ENCODE peak calls at places on chromosomes 5 and 9, in seven cellular contexts. I, U, Q, M, A, F and G are unnamed samples.

GRCh38 chr5:36407396-36407795 is 105.7 kb upstream of the RANBP3L start:
- DNase-seq in I (no peak), U (no peak), Q (no peak), M (peak), A (no peak), F (no peak), G (no peak)

GRCh38 chr5:78597068-78597857 is 51.3 kb downstream of the LHFPL2 start:
- DNase-seq in I (no peak), U (no peak), Q (no peak), M (peak), A (no peak), F (no peak), G (no peak)

GRCh38 chr9:79013715-79014610 is 557.8 kb upstream of the TLE4 start:
- DNase-seq in I (no peak), U (no peak), Q (no peak), M (peak), A (peak), F (peak), G (no peak)

GRCh38 chr9:19149230-19149629 is 21.9 kb upstream of the PLIN2 start:
- DNase-seq in I (no peak), U (no peak), Q (no peak), M (peak), A (no peak), F (no peak), G (no peak)

GRCh38 chr5:132293992-132294727 is at the start of gene SLC22A4:
- DNase-seq in I (peak), U (peak), Q (peak), M (peak), A (peak), F (peak), G (peak)

GRCh38 chr9:33294670-33295432 is 4.5 kb downstream of the NFX1 start:
- DNase-seq in I (no peak), U (no peak), Q (no peak), M (no peak), A (no peak), F (no peak), G (no peak)

GRCh38 chr5:52665544-52665943 is 122.2 kb upstream of the ITGA1 start:
- DNase-seq in I (no peak), U (no peak), Q (peak), M (peak), A (no peak), F (no peak), G (no peak)

GRCh38 chr9:128222880-128223670 is 19.9 kb downstream of the DNM1 start:
- DNase-seq in I (no peak), U (no peak), Q (no peak), M (no peak), A (no peak), F (no peak), G (no peak)

GRCh38 chr5:120882042-120882775 is 418.1 kb downstream of the PRR16 start:
- DNase-seq in I (no peak), U (no peak), Q (no peak), M (no peak), A (no peak), F (no peak), G (no peak)